ENCODE peak calls at places on chromosomes 5 and 9, in five cellular contexts. E is lower leg skin, N is lower lobe of right lung, Y is A549, I is tibial nerve. O is an unnamed sample.
A peak's percentile ranks its signal among the peaks of the same experiment; 100 is the strongest.

GRCh38 chr9:72589684-72590555 is 68.5 kb downstream of the TMC1 start:
- DNase-seq in N (no peak), I (no peak), E (no peak), Y (no peak), O (no peak)

GRCh38 chr5:174601937-174602336 is 122.4 kb upstream of the MSX2 start:
- DNase-seq in E (no peak), N (no peak), I (no peak), Y (no peak), O (no peak)

GRCh38 chr5:90473321-90474234 is 993 bp downstream of the MBLAC2 start:
- DNase-seq in E (peak; percentile 34), N (peak; percentile 69), I (peak; percentile 13), Y (peak; percentile 14), O (no peak)

GRCh38 chr5:33690736-33691135 is 201.1 kb downstream of the ADAMTS12 start:
- DNase-seq in E (peak; percentile 29), N (no peak), Y (no peak), I (no peak), O (no peak)

GRCh38 chr9:76803083-76803482 is 38.8 kb downstream of the PCA3 start:
- DNase-seq in I (no peak), Y (no peak), N (no peak), E (no peak), O (no peak)

GRCh38 chr5:1874820-1875219 is 7.9 kb downstream of the IRX4 start:
- DNase-seq in Y (no peak), N (no peak), I (no peak), E (no peak), O (no peak)

GRCh38 chr5:136141561-136141960 is 8.9 kb downstream of the SMAD5 start:
- DNase-seq in E (no peak), N (no peak), Y (no peak), I (no peak), O (no peak)

GRCh38 chr5:10611290-10611689 is 47.4 kb downstream of the ANKRD33B start:
- DNase-seq in Y (no peak), E (no peak), I (no peak), N (no peak), O (no peak)

GRCh38 chr5:58407042-58407709 is 52.7 kb downstream of the PLK2 start:
- DNase-seq in E (no peak), Y (peak; percentile 21), I (no peak), N (no peak), O (no peak)

GRCh38 chr5:106522296-106522695 is 1148.4 kb downstream of the EFNA5 start:
- DNase-seq in Y (no peak), N (no peak), E (no peak), I (no peak), O (no peak)

GRCh38 chr5:124902097-124902821 is 155.8 kb upstream of the ZNF608 start:
- DNase-seq in I (no peak), E (no peak), Y (no peak), N (no peak), O (no peak)

GRCh38 chr5:109455598-109456096 is 45.9 kb upstream of the PJA2 start:
- DNase-seq in N (no peak), E (peak; percentile 86), Y (peak; percentile 29), I (no peak), O (peak; percentile 71)

GRCh38 chr9:138061631-138062030 is 184.0 kb downstream of the CACNA1B start:
- DNase-seq in I (no peak), Y (no peak), E (no peak), N (no peak), O (peak; percentile 14)

GRCh38 chr5:98768160-98769005 is 5.1 kb upstream of the RGMB start:
- DNase-seq in N (peak; percentile 46), E (no peak), Y (peak; percentile 68), I (no peak), O (no peak)

GRCh38 chr9:107242073-107243063 is 40.7 kb upstream of the RAD23B start:
- DNase-seq in E (no peak), I (no peak), Y (no peak), N (no peak), O (no peak)

GRCh38 chr9:69176446-69177135 is 2.5 kb downstream of the TJP2 start:
- DNase-seq in E (no peak), N (no peak), Y (no peak), I (no peak), O (no peak)

GRCh38 chr5:1724822-1725602 is 74.6 kb downstream of the MRPL36 start:
- DNase-seq in N (peak; percentile 44), Y (no peak), I (no peak), E (peak; percentile 14), O (peak; percentile 64)

GRCh38 chr5:179146277-179146676 is 86.1 kb downstream of the ZNF354C start:
- DNase-seq in I (no peak), Y (no peak), E (no peak), N (peak; percentile 40), O (no peak)

GRCh38 chr5:112511920-112512319 is 92.8 kb upstream of the EPB41L4A start:
- DNase-seq in N (no peak), I (no peak), E (no peak), Y (no peak), O (no peak)

GRCh38 chr5:137600721-137601360 is 101.7 kb upstream of the SPOCK1 start:
- DNase-seq in N (no peak), Y (no peak), E (no peak), I (no peak), O (no peak)

GRCh38 chr9:128819716-128820664 is 1.7 kb downstream of the ENDOG start:
- DNase-seq in I (no peak), N (no peak), Y (no peak), E (no peak), O (no peak)

GRCh38 chr9:127049044-127049443 is 73.4 kb downstream of the ANGPTL2 start:
- DNase-seq in E (peak; percentile 57), Y (peak; percentile 7), N (no peak), I (no peak), O (peak; percentile 65)
- TF ChIP-seq CTCF in E (no peak), Y (no peak), N (peak; percentile 44), I (no peak), O (no peak)

GRCh38 chr5:149543361-149544198 is 7.7 kb downstream of the CSNK1A1 start:
- DNase-seq in E (no peak), I (no peak), N (no peak), Y (no peak), O (no peak)
- TF ChIP-seq CTCF in E (no peak), I (no peak), N (no peak), Y (no peak), O (no peak)

GRCh38 chr5:77638763-77639451 is 394 bp upstream of the OTP start:
- DNase-seq in I (no peak), Y (no peak), E (no peak), N (no peak), O (no peak)
- TF ChIP-seq CTCF in I (no peak), Y (no peak), E (no peak), N (no peak), O (no peak)

DNA sequence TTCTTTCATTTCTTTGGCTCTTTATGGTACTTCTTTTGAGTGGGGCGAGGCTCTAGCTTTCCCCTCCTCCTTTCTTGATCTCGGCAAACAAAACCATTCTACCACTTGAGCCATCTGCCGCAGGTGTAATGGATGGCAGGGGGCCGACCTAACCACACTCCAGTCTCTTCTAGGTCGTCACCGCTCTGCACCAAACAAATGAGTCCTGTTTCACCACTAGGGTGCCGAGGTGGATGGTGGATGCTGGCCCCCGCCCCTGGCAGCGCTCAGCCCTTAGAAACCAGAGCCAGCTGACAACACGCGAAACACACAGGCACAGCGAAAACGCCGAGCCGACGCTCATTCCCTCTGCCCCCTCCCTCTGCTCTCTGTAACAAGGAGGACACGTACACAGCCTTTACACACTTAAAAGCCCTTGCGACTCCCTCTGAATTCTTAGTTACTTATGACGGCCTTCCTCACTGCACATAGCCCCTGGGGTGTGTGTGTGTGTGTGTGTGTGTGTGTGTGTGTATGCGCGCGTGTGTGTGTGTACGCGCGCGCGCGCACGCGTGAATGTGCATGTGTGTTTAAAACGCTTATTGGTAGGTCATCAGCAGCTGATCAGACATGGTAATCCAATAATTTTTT is 199.4 kb downstream of the MEF2C start:
- DNase-seq in Y (peak; percentile 47), E (no peak), N (no peak), I (no peak), O (no peak)
- TF ChIP-seq CTCF in Y (no peak), E (no peak), N (no peak), I (no peak), O (no peak)

GRCh38 chr5:159104759-159105317 is 5.1 kb upstream of the EBF1 start:
- DNase-seq in Y (no peak), I (no peak), N (no peak), E (no peak), O (no peak)

GRCh38 chr5:159103086-159103485 is 3.4 kb upstream of the EBF1 start:
- DNase-seq in E (no peak), I (no peak), Y (no peak), N (no peak), O (no peak)

GRCh38 chr5:159105318-159106053 is 5.8 kb upstream of the EBF1 start:
- DNase-seq in N (no peak), E (no peak), I (no peak), Y (no peak), O (no peak)

GRCh38 chr5:159102294-159102934 is 2.7 kb upstream of the EBF1 start:
- DNase-seq in I (no peak), Y (no peak), E (no peak), N (no peak), O (no peak)

GRCh38 chr5:159104058-159104651 is 4.4 kb upstream of the EBF1 start:
- DNase-seq in E (no peak), Y (peak; percentile 35), N (peak; percentile 41), I (peak; percentile 13), O (peak; percentile 65)
- TF ChIP-seq CTCF in E (no peak), Y (peak; percentile 48), N (peak; percentile 30), I (no peak), O (no peak)

DNA sequence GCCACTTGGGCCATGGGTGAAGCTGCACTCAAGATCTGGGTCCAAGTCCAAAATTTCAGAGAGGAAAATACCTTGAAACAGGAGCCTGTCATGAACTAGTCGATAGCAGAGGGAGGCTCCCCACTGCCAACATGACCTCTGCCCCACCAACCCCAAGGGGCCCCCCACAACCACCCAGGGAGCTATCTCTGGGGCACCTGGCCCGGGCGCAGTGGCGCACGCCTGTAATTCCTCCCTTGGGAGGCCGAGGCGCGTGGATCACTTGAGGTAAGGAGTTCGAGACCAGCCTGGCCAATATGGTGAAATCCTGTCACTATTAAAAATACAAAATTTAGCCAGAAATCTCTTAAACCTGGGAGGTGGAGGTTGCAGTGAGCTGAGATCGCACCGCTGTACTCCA is 20.1 kb upstream of the HMCN2 start:
- DNase-seq in E (no peak), N (no peak), Y (no peak), I (no peak), O (peak; percentile 10)
- TF ChIP-seq CTCF in E (no peak), N (no peak), Y (no peak), I (no peak), O (no peak)

GRCh38 chr9:24293391-24293790 is 252.3 kb downstream of the IZUMO3 start:
- DNase-seq in I (no peak), Y (no peak), E (no peak), N (no peak), O (no peak)
- TF ChIP-seq CTCF in I (no peak), Y (no peak), E (no peak), N (no peak), O (no peak)

O was measured in suprapubic skin.